ENCODE peak calls at places on chromosomes 11 and 22, in six cellular contexts. One of them, this sample, is unnamed.

GRCh38 chr22:31122532-31123291 is at the start of gene INPP5J:
- DNase-seq in iPS DF 6.9: no peak
- DNase-seq in skeletal muscle cell: no peak
- DNase-seq in A549: peak; percentile 24
- DNase-seq in psoas muscle: no peak
- DNase-seq in choroid plexus epithelial cell: peak; percentile 65
- DNase-seq in this sample: peak; percentile 41

GRCh38 chr11:94528551-94528950 is 15.2 kb upstream of the FUT4 start:
- DNase-seq in iPS DF 6.9: no peak
- DNase-seq in skeletal muscle cell: no peak
- DNase-seq in A549: no peak
- DNase-seq in psoas muscle: no peak
- DNase-seq in choroid plexus epithelial cell: no peak
- DNase-seq in this sample: no peak

GRCh38 chr11:122197055-122197987 is 81.3 kb upstream of the BLID start:
- DNase-seq in iPS DF 6.9: no peak
- DNase-seq in skeletal muscle cell: peak; percentile 96
- DNase-seq in A549: peak; percentile 87
- DNase-seq in psoas muscle: no peak
- DNase-seq in choroid plexus epithelial cell: peak; percentile 96
- DNase-seq in this sample: peak; percentile 95

GRCh38 chr11:8370812-8371515 is 107.3 kb upstream of the LMO1 start:
- DNase-seq in iPS DF 6.9: no peak
- DNase-seq in skeletal muscle cell: no peak
- DNase-seq in A549: no peak
- DNase-seq in psoas muscle: no peak
- DNase-seq in choroid plexus epithelial cell: no peak
- DNase-seq in this sample: no peak

GRCh38 chr22:41344189-41344788 is 37.5 kb upstream of the TEF start:
- DNase-seq in iPS DF 6.9: no peak
- DNase-seq in skeletal muscle cell: no peak
- DNase-seq in A549: no peak
- DNase-seq in psoas muscle: no peak
- DNase-seq in choroid plexus epithelial cell: no peak
- DNase-seq in this sample: no peak

GRCh38 chr11:76279038-76279437 is 72.7 kb upstream of the WNT11 start:
- DNase-seq in iPS DF 6.9: no peak
- DNase-seq in skeletal muscle cell: no peak
- DNase-seq in A549: no peak
- DNase-seq in psoas muscle: no peak
- DNase-seq in choroid plexus epithelial cell: no peak
- DNase-seq in this sample: no peak

GRCh38 chr11:23217072-23217471 is 356.8 kb upstream of the CCDC179 start:
- DNase-seq in iPS DF 6.9: no peak
- DNase-seq in skeletal muscle cell: no peak
- DNase-seq in A549: no peak
- DNase-seq in psoas muscle: no peak
- DNase-seq in choroid plexus epithelial cell: no peak
- DNase-seq in this sample: no peak

GRCh38 chr22:42185915-42186439 is 55.4 kb upstream of the CYP2D6 start:
- DNase-seq in iPS DF 6.9: no peak
- DNase-seq in skeletal muscle cell: no peak
- DNase-seq in A549: no peak
- DNase-seq in psoas muscle: no peak
- DNase-seq in choroid plexus epithelial cell: no peak
- DNase-seq in this sample: no peak

GRCh38 chr11:126459691-126460404 is 104.4 kb downstream of the ST3GAL4 start:
- DNase-seq in iPS DF 6.9: no peak
- DNase-seq in skeletal muscle cell: peak; percentile 87
- DNase-seq in A549: no peak
- DNase-seq in psoas muscle: no peak
- DNase-seq in choroid plexus epithelial cell: peak; percentile 86
- DNase-seq in this sample: peak; percentile 69

GRCh38 chr22:46006379-46007002 is 29.5 kb upstream of the WNT7B start:
- DNase-seq in iPS DF 6.9: peak; percentile 48
- DNase-seq in skeletal muscle cell: peak; percentile 68
- DNase-seq in A549: peak; percentile 85
- DNase-seq in psoas muscle: peak; percentile 98
- DNase-seq in choroid plexus epithelial cell: peak; percentile 89
- DNase-seq in this sample: peak; percentile 92

GRCh38 chr11:29282088-29282487 is 734.7 kb downstream of the KCNA4 start:
- DNase-seq in iPS DF 6.9: no peak
- DNase-seq in skeletal muscle cell: peak; percentile 90
- DNase-seq in A549: peak; percentile 92
- DNase-seq in psoas muscle: no peak
- DNase-seq in choroid plexus epithelial cell: peak; percentile 93
- DNase-seq in this sample: peak; percentile 81

GRCh38 chr22:25282671-25283561 is 63.5 kb downstream of the CRYBB2 start:
- DNase-seq in iPS DF 6.9: peak; percentile 70
- DNase-seq in skeletal muscle cell: no peak
- DNase-seq in A549: no peak
- DNase-seq in psoas muscle: no peak
- DNase-seq in choroid plexus epithelial cell: no peak
- DNase-seq in this sample: no peak

GRCh38 chr11:115409691-115410220 is 94.5 kb downstream of the CADM1 start:
- DNase-seq in iPS DF 6.9: no peak
- DNase-seq in skeletal muscle cell: no peak
- DNase-seq in A549: peak; percentile 2
- DNase-seq in psoas muscle: no peak
- DNase-seq in choroid plexus epithelial cell: no peak
- DNase-seq in this sample: peak; percentile 8

GRCh38 chr22:35610741-35611140 is 6.4 kb downstream of the MB start:
- DNase-seq in iPS DF 6.9: no peak
- DNase-seq in skeletal muscle cell: no peak
- DNase-seq in A549: no peak
- DNase-seq in psoas muscle: no peak
- DNase-seq in choroid plexus epithelial cell: no peak
- DNase-seq in this sample: no peak

GRCh38 chr11:99199336-99199735 is 178.6 kb downstream of the CNTN5 start:
- DNase-seq in iPS DF 6.9: no peak
- DNase-seq in skeletal muscle cell: peak; percentile 36
- DNase-seq in A549: no peak
- DNase-seq in psoas muscle: peak; percentile 40
- DNase-seq in choroid plexus epithelial cell: peak; percentile 73
- DNase-seq in this sample: no peak

GRCh38 chr11:126129681-126130671 is 67.3 kb upstream of the CDON start:
- DNase-seq in iPS DF 6.9: no peak
- DNase-seq in skeletal muscle cell: no peak
- DNase-seq in A549: no peak
- DNase-seq in psoas muscle: no peak
- DNase-seq in choroid plexus epithelial cell: no peak
- DNase-seq in this sample: peak; percentile 79

GRCh38 chr22:29603358-29604191 is at the start of gene NF2:
- DNase-seq in iPS DF 6.9: peak; percentile 100
- DNase-seq in skeletal muscle cell: peak; percentile 98
- DNase-seq in A549: peak; percentile 99
- DNase-seq in psoas muscle: peak; percentile 99
- DNase-seq in choroid plexus epithelial cell: peak; percentile 100
- DNase-seq in this sample: peak; percentile 100

GRCh38 chr11:115488945-115489344 is 15.3 kb downstream of the CADM1 start:
- DNase-seq in iPS DF 6.9: no peak
- DNase-seq in skeletal muscle cell: no peak
- DNase-seq in A549: peak; percentile 87
- DNase-seq in psoas muscle: no peak
- DNase-seq in choroid plexus epithelial cell: peak; percentile 10
- DNase-seq in this sample: peak; percentile 85

GRCh38 chr22:41857160-41857859 is 24.4 kb downstream of the SREBF2 start:
- DNase-seq in iPS DF 6.9: peak; percentile 33
- DNase-seq in skeletal muscle cell: peak; percentile 49
- DNase-seq in A549: peak; percentile 71
- DNase-seq in psoas muscle: no peak
- DNase-seq in choroid plexus epithelial cell: peak; percentile 77
- DNase-seq in this sample: peak; percentile 62

GRCh38 chr11:12771875-12772274 is 97.7 kb downstream of the TEAD1 start:
- DNase-seq in iPS DF 6.9: no peak
- DNase-seq in skeletal muscle cell: no peak
- DNase-seq in A549: no peak
- DNase-seq in psoas muscle: no peak
- DNase-seq in choroid plexus epithelial cell: peak; percentile 41
- DNase-seq in this sample: peak; percentile 82

GRCh38 chr11:67266424-67267187 is at the start of gene GRK2:
- DNase-seq in iPS DF 6.9: no peak
- DNase-seq in skeletal muscle cell: no peak
- DNase-seq in A549: peak; percentile 60
- DNase-seq in psoas muscle: peak; percentile 73
- DNase-seq in choroid plexus epithelial cell: peak; percentile 49
- DNase-seq in this sample: peak; percentile 44

GRCh38 chr11:120217941-120218694 is 7.3 kb downstream of the OAF start:
- DNase-seq in iPS DF 6.9: no peak
- DNase-seq in skeletal muscle cell: no peak
- DNase-seq in A549: no peak
- DNase-seq in psoas muscle: no peak
- DNase-seq in choroid plexus epithelial cell: no peak
- DNase-seq in this sample: no peak

GRCh38 chr22:26592368-26593015 is 2.6 kb upstream of the TPST2 start:
- DNase-seq in iPS DF 6.9: no peak
- DNase-seq in skeletal muscle cell: no peak
- DNase-seq in A549: no peak
- DNase-seq in psoas muscle: no peak
- DNase-seq in choroid plexus epithelial cell: no peak
- DNase-seq in this sample: no peak

GRCh38 chr11:125451400-125452124 is 44.5 kb downstream of the FEZ1 start:
- DNase-seq in iPS DF 6.9: no peak
- DNase-seq in skeletal muscle cell: no peak
- DNase-seq in A549: no peak
- DNase-seq in psoas muscle: no peak
- DNase-seq in choroid plexus epithelial cell: peak; percentile 61
- DNase-seq in this sample: no peak

GRCh38 chr11:10453261-10453660 is 1.8 kb upstream of the AMPD3 start:
- DNase-seq in iPS DF 6.9: no peak
- DNase-seq in skeletal muscle cell: no peak
- DNase-seq in A549: no peak
- DNase-seq in psoas muscle: no peak
- DNase-seq in choroid plexus epithelial cell: no peak
- DNase-seq in this sample: no peak

GRCh38 chr11:10450451-10451398 is 4.3 kb upstream of the AMPD3 start:
- DNase-seq in iPS DF 6.9: peak; percentile 64
- DNase-seq in skeletal muscle cell: no peak
- DNase-seq in A549: peak; percentile 19
- DNase-seq in psoas muscle: peak; percentile 60
- DNase-seq in choroid plexus epithelial cell: peak; percentile 25
- DNase-seq in this sample: peak; percentile 13

GRCh38 chr11:10454506-10454901 is 560 bp upstream of the AMPD3 start:
- DNase-seq in iPS DF 6.9: no peak
- DNase-seq in skeletal muscle cell: no peak
- DNase-seq in A549: no peak
- DNase-seq in psoas muscle: no peak
- DNase-seq in choroid plexus epithelial cell: peak; percentile 23
- DNase-seq in this sample: no peak

GRCh38 chr11:10452211-10452767 is 2.8 kb upstream of the AMPD3 start:
- DNase-seq in iPS DF 6.9: no peak
- DNase-seq in skeletal muscle cell: no peak
- DNase-seq in A549: no peak
- DNase-seq in psoas muscle: no peak
- DNase-seq in choroid plexus epithelial cell: no peak
- DNase-seq in this sample: no peak

GRCh38 chr11:10451399-10452116 is 3.5 kb upstream of the AMPD3 start:
- DNase-seq in iPS DF 6.9: no peak
- DNase-seq in skeletal muscle cell: no peak
- DNase-seq in A549: no peak
- DNase-seq in psoas muscle: no peak
- DNase-seq in choroid plexus epithelial cell: no peak
- DNase-seq in this sample: no peak
- H3K4me3 ChIP-seq in iPS DF 6.9: no peak overlapping the region
- H3K4me3 ChIP-seq in skeletal muscle cell: no peak overlapping the region
- H3K4me3 ChIP-seq in A549: no peak overlapping the region
- H3K4me3 ChIP-seq in psoas muscle: peak overlapping the region; percentile 69
- H3K4me3 ChIP-seq in choroid plexus epithelial cell: no peak overlapping the region
- H3K4me3 ChIP-seq in this sample: no peak overlapping the region

DNA sequence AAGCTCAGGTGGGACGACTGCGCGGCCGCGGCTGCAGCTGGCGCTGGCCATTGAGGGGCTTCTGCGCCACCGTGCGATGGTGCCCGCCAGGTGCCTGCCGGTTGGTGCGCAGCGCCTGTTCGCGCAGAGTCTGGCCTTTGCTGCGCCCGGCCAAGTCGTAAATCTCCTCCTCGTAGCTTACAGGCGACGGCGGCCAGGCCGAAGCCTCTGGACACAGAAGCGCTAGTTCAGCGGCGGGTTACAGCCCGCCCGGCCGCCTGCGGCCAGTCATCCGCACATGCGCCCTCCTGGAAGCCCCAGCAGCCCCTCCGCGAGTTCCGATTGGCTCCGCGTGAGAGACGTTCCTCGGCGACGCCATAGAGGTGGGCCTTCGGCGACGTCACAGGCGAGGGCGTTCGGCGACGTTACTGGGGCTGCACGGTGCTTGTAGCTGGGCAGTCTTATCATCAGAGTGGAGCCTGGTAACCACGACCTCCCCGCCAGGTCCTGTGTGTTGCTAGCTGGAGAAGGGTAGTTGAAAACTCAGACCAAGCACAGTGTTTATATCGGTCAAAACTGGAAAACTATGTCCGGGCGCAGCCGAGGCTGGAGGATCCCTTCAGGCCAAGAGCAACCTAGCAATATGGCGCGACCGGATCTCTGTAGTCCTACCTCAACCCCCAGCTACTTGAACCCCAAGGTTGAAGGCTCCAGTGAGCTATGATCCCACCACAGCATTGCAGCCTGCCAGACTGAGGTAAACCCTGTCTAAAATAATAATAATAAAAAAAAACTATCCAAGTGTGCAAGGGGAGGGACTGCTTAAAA is 265.7 kb downstream of the OR4C45 start:
- DNase-seq in iPS DF 6.9: no peak
- DNase-seq in skeletal muscle cell: no peak
- DNase-seq in A549: no peak
- DNase-seq in psoas muscle: no peak
- DNase-seq in choroid plexus epithelial cell: no peak
- DNase-seq in this sample: peak; percentile 91
- H3K4me3 ChIP-seq in iPS DF 6.9: peak overlapping the region; percentile 14
- H3K4me3 ChIP-seq in skeletal muscle cell: no peak overlapping the region
- H3K4me3 ChIP-seq in A549: no peak overlapping the region
- H3K4me3 ChIP-seq in psoas muscle: no peak overlapping the region
- H3K4me3 ChIP-seq in choroid plexus epithelial cell: peak overlapping the region; percentile 51
- H3K4me3 ChIP-seq in this sample: peak overlapping the region; percentile 65

GRCh38 chr11:128684582-128685382 is 9.1 kb upstream of the FLI1 start:
- DNase-seq in iPS DF 6.9: no peak
- DNase-seq in skeletal muscle cell: no peak
- DNase-seq in A549: no peak
- DNase-seq in psoas muscle: no peak
- DNase-seq in choroid plexus epithelial cell: no peak
- DNase-seq in this sample: no peak
- H3K4me3 ChIP-seq in iPS DF 6.9: peak overlapping the region; percentile 0
- H3K4me3 ChIP-seq in skeletal muscle cell: peak overlapping the region; percentile 13
- H3K4me3 ChIP-seq in A549: no peak overlapping the region
- H3K4me3 ChIP-seq in psoas muscle: peak overlapping the region; percentile 30
- H3K4me3 ChIP-seq in choroid plexus epithelial cell: peak overlapping the region; percentile 22
- H3K4me3 ChIP-seq in this sample: no peak overlapping the region

GRCh38 chr11:116836648-116837023 is 786 bp downstream of the APOA1 start:
- DNase-seq in iPS DF 6.9: no peak
- DNase-seq in skeletal muscle cell: no peak
- DNase-seq in A549: no peak
- DNase-seq in psoas muscle: no peak
- DNase-seq in choroid plexus epithelial cell: no peak
- DNase-seq in this sample: no peak
- H3K4me3 ChIP-seq in iPS DF 6.9: no peak overlapping the region
- H3K4me3 ChIP-seq in skeletal muscle cell: no peak overlapping the region
- H3K4me3 ChIP-seq in A549: no peak overlapping the region
- H3K4me3 ChIP-seq in psoas muscle: no peak overlapping the region
- H3K4me3 ChIP-seq in choroid plexus epithelial cell: no peak overlapping the region
- H3K4me3 ChIP-seq in this sample: no peak overlapping the region